ENCODE peak calls at places on chromosomes 6 and 20, in nine cellular contexts. One of them, this sample, is unnamed. For H3K4me1, the result is how much of the 10 kb centered on the place peaks cover.

GRCh38 chr20:768426-768978 is at the start of gene SLC52A3:
- DNase-seq in H1: peak
- DNase-seq in H9: peak
- DNase-seq in tibial artery: no peak
- DNase-seq in CD4-positive, CD25-positive, alpha-beta regulatory T cell: no peak
- DNase-seq in SK-N-SH: no peak
- DNase-seq in HepG2: peak
- DNase-seq in OCI-LY7: no peak
- DNase-seq in ascending aorta: no peak
- DNase-seq in this sample: no peak

GRCh38 chr6:140043762-140044378 is 669.4 kb upstream of the CITED2 start:
- DNase-seq in H1: no peak
- DNase-seq in H9: no peak
- DNase-seq in tibial artery: no peak
- DNase-seq in CD4-positive, CD25-positive, alpha-beta regulatory T cell: no peak
- DNase-seq in SK-N-SH: no peak
- DNase-seq in HepG2: no peak
- DNase-seq in OCI-LY7: no peak
- DNase-seq in ascending aorta: no peak
- DNase-seq in this sample: no peak

GRCh38 chr6:33416386-33417126 is 1.4 kb downstream of the CUTA start:
- DNase-seq in H1: no peak
- DNase-seq in H9: no peak
- DNase-seq in tibial artery: no peak
- DNase-seq in CD4-positive, CD25-positive, alpha-beta regulatory T cell: no peak
- DNase-seq in SK-N-SH: no peak
- DNase-seq in HepG2: no peak
- DNase-seq in OCI-LY7: no peak
- DNase-seq in ascending aorta: no peak
- DNase-seq in this sample: no peak

GRCh38 chr6:110615723-110616122 is 139.3 kb upstream of the SLC22A16 start:
- DNase-seq in H1: no peak
- DNase-seq in H9: no peak
- DNase-seq in tibial artery: no peak
- DNase-seq in CD4-positive, CD25-positive, alpha-beta regulatory T cell: no peak
- DNase-seq in SK-N-SH: no peak
- DNase-seq in HepG2: no peak
- DNase-seq in OCI-LY7: no peak
- DNase-seq in ascending aorta: no peak
- DNase-seq in this sample: no peak

GRCh38 chr6:46684771-46685170 is 2.9 kb upstream of the TDRD6 start:
- DNase-seq in H1: no peak
- DNase-seq in H9: no peak
- DNase-seq in tibial artery: no peak
- DNase-seq in CD4-positive, CD25-positive, alpha-beta regulatory T cell: no peak
- DNase-seq in SK-N-SH: no peak
- DNase-seq in HepG2: no peak
- DNase-seq in OCI-LY7: no peak
- DNase-seq in ascending aorta: no peak
- DNase-seq in this sample: no peak

GRCh38 chr6:98526465-98526864 is 307.9 kb upstream of the POU3F2 start:
- DNase-seq in H1: no peak
- DNase-seq in H9: no peak
- DNase-seq in tibial artery: no peak
- DNase-seq in CD4-positive, CD25-positive, alpha-beta regulatory T cell: no peak
- DNase-seq in SK-N-SH: no peak
- DNase-seq in HepG2: no peak
- DNase-seq in OCI-LY7: no peak
- DNase-seq in ascending aorta: no peak
- DNase-seq in this sample: no peak

GRCh38 chr20:8121666-8122065 is 10.4 kb upstream of the PLCB1 start:
- DNase-seq in H1: no peak
- DNase-seq in H9: no peak
- DNase-seq in tibial artery: no peak
- DNase-seq in CD4-positive, CD25-positive, alpha-beta regulatory T cell: no peak
- DNase-seq in SK-N-SH: no peak
- DNase-seq in HepG2: no peak
- DNase-seq in OCI-LY7: no peak
- DNase-seq in ascending aorta: no peak
- DNase-seq in this sample: no peak

GRCh38 chr20:51554538-51555165 is 12.1 kb upstream of the NFATC2 start:
- DNase-seq in H1: no peak
- DNase-seq in H9: no peak
- DNase-seq in tibial artery: no peak
- DNase-seq in CD4-positive, CD25-positive, alpha-beta regulatory T cell: no peak
- DNase-seq in SK-N-SH: no peak
- DNase-seq in HepG2: no peak
- DNase-seq in OCI-LY7: no peak
- DNase-seq in ascending aorta: no peak
- DNase-seq in this sample: no peak

GRCh38 chr20:438581-439469 is 23.5 kb downstream of the TBC1D20 start:
- DNase-seq in H1: no peak
- DNase-seq in H9: no peak
- DNase-seq in tibial artery: no peak
- DNase-seq in CD4-positive, CD25-positive, alpha-beta regulatory T cell: peak
- DNase-seq in SK-N-SH: no peak
- DNase-seq in HepG2: no peak
- DNase-seq in OCI-LY7: peak
- DNase-seq in ascending aorta: no peak
- DNase-seq in this sample: peak

GRCh38 chr6:118719351-118720124 is 68.1 kb upstream of the CEP85L start:
- DNase-seq in H1: no peak
- DNase-seq in H9: no peak
- DNase-seq in tibial artery: no peak
- DNase-seq in CD4-positive, CD25-positive, alpha-beta regulatory T cell: no peak
- DNase-seq in SK-N-SH: no peak
- DNase-seq in HepG2: no peak
- DNase-seq in OCI-LY7: peak
- DNase-seq in ascending aorta: no peak
- DNase-seq in this sample: no peak

GRCh38 chr6:107534762-107535161 is 44.8 kb downstream of the SOBP start:
- DNase-seq in H1: no peak
- DNase-seq in H9: no peak
- DNase-seq in tibial artery: no peak
- DNase-seq in CD4-positive, CD25-positive, alpha-beta regulatory T cell: no peak
- DNase-seq in SK-N-SH: no peak
- DNase-seq in HepG2: no peak
- DNase-seq in OCI-LY7: no peak
- DNase-seq in ascending aorta: no peak
- DNase-seq in this sample: no peak

GRCh38 chr6:128655978-128656498 is 135.6 kb upstream of the PTPRK start:
- DNase-seq in H1: no peak
- DNase-seq in H9: no peak
- DNase-seq in tibial artery: no peak
- DNase-seq in CD4-positive, CD25-positive, alpha-beta regulatory T cell: no peak
- DNase-seq in SK-N-SH: no peak
- DNase-seq in HepG2: no peak
- DNase-seq in OCI-LY7: no peak
- DNase-seq in ascending aorta: no peak
- DNase-seq in this sample: no peak

GRCh38 chr6:76420094-76420493 is 347.6 kb upstream of the IMPG1 start:
- DNase-seq in H1: no peak
- DNase-seq in H9: no peak
- DNase-seq in tibial artery: no peak
- DNase-seq in CD4-positive, CD25-positive, alpha-beta regulatory T cell: no peak
- DNase-seq in SK-N-SH: no peak
- DNase-seq in HepG2: no peak
- DNase-seq in OCI-LY7: no peak
- DNase-seq in ascending aorta: no peak
- DNase-seq in this sample: no peak

GRCh38 chr6:129929433-129929832 is 68.3 kb upstream of the TMEM244 start:
- DNase-seq in H1: no peak
- DNase-seq in H9: no peak
- DNase-seq in tibial artery: no peak
- DNase-seq in CD4-positive, CD25-positive, alpha-beta regulatory T cell: no peak
- DNase-seq in SK-N-SH: no peak
- DNase-seq in HepG2: no peak
- DNase-seq in OCI-LY7: no peak
- DNase-seq in ascending aorta: no peak
- DNase-seq in this sample: no peak

GRCh38 chr20:61457725-61458124 is 205.7 kb downstream of the CDH4 start:
- DNase-seq in H1: no peak
- DNase-seq in H9: no peak
- DNase-seq in tibial artery: no peak
- DNase-seq in CD4-positive, CD25-positive, alpha-beta regulatory T cell: no peak
- DNase-seq in SK-N-SH: no peak
- DNase-seq in HepG2: no peak
- DNase-seq in OCI-LY7: no peak
- DNase-seq in ascending aorta: no peak
- DNase-seq in this sample: no peak

GRCh38 chr6:128005009-128005408 is 104.2 kb upstream of the THEMIS start:
- DNase-seq in H1: no peak
- DNase-seq in H9: no peak
- DNase-seq in tibial artery: no peak
- DNase-seq in CD4-positive, CD25-positive, alpha-beta regulatory T cell: no peak
- DNase-seq in SK-N-SH: no peak
- DNase-seq in HepG2: no peak
- DNase-seq in OCI-LY7: no peak
- DNase-seq in ascending aorta: no peak
- DNase-seq in this sample: no peak

GRCh38 chr6:34523441-34524206 is 32.5 kb downstream of the SPDEF start:
- DNase-seq in H1: no peak
- DNase-seq in H9: no peak
- DNase-seq in tibial artery: no peak
- DNase-seq in CD4-positive, CD25-positive, alpha-beta regulatory T cell: no peak
- DNase-seq in SK-N-SH: no peak
- DNase-seq in HepG2: no peak
- DNase-seq in OCI-LY7: no peak
- DNase-seq in ascending aorta: no peak
- DNase-seq in this sample: no peak

DNA sequence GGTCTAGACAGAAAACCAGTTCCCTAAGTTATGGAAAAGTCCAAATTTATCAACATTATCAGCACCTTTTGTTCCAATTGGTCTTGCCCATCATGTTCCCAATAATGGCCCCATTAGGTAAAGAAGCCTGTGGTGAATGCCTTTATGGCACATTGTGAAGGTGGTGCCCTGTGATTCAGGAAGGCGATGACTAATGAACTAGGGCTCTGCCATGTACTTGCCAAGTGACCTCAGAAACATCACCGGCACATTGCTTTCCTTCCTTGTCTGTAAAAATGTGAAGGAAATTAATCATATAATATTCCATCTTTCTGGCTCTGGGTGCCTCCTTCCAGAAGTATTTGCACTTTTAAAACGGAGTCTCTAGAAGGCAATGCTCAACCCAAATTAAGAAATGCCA is 132.3 kb downstream of the UNC5CL start:
- DNase-seq in H1: no peak
- DNase-seq in H9: no peak
- DNase-seq in tibial artery: no peak
- DNase-seq in CD4-positive, CD25-positive, alpha-beta regulatory T cell: no peak
- DNase-seq in SK-N-SH: no peak
- DNase-seq in HepG2: no peak
- DNase-seq in OCI-LY7: no peak
- DNase-seq in ascending aorta: no peak
- DNase-seq in this sample: no peak
- H3K27ac ChIP-seq in H1: no peak
- H3K27ac ChIP-seq in H9: no peak
- H3K27ac ChIP-seq in tibial artery: no peak
- H3K27ac ChIP-seq in CD4-positive, CD25-positive, alpha-beta regulatory T cell: no peak
- H3K27ac ChIP-seq in SK-N-SH: no peak
- H3K27ac ChIP-seq in HepG2: no peak
- H3K27ac ChIP-seq in OCI-LY7: no peak
- H3K27ac ChIP-seq in ascending aorta: no peak
- H3K27ac ChIP-seq in this sample: peak

GRCh38 chr6:25050356-25050755 is 114.6 kb upstream of the RIPOR2 start:
- DNase-seq in H1: no peak
- DNase-seq in H9: no peak
- DNase-seq in tibial artery: no peak
- DNase-seq in CD4-positive, CD25-positive, alpha-beta regulatory T cell: peak
- DNase-seq in SK-N-SH: no peak
- DNase-seq in HepG2: no peak
- DNase-seq in OCI-LY7: peak
- DNase-seq in ascending aorta: no peak
- DNase-seq in this sample: no peak
- H3K4me1 ChIP-seq in H1: under half
- H3K4me1 ChIP-seq in H9: under half
- H3K4me1 ChIP-seq in tibial artery: under half
- H3K4me1 ChIP-seq in CD4-positive, CD25-positive, alpha-beta regulatory T cell: half or more
- H3K4me1 ChIP-seq in SK-N-SH: under half
- H3K4me1 ChIP-seq in HepG2: under half
- H3K4me1 ChIP-seq in OCI-LY7: under half
- H3K4me1 ChIP-seq in ascending aorta: under half
- H3K4me1 ChIP-seq in this sample: under half

GRCh38 chr6:80696268-80696667 is 589.8 kb downstream of the BCKDHB start:
- DNase-seq in H1: no peak
- DNase-seq in H9: no peak
- DNase-seq in tibial artery: no peak
- DNase-seq in CD4-positive, CD25-positive, alpha-beta regulatory T cell: no peak
- DNase-seq in SK-N-SH: no peak
- DNase-seq in HepG2: no peak
- DNase-seq in OCI-LY7: no peak
- DNase-seq in ascending aorta: no peak
- DNase-seq in this sample: no peak
- H3K27ac ChIP-seq in H1: no peak
- H3K27ac ChIP-seq in H9: no peak
- H3K27ac ChIP-seq in tibial artery: no peak
- H3K27ac ChIP-seq in CD4-positive, CD25-positive, alpha-beta regulatory T cell: no peak
- H3K27ac ChIP-seq in SK-N-SH: no peak
- H3K27ac ChIP-seq in HepG2: no peak
- H3K27ac ChIP-seq in OCI-LY7: no peak
- H3K27ac ChIP-seq in ascending aorta: no peak
- H3K27ac ChIP-seq in this sample: no peak

GRCh38 chr6:143397229-143398222 is 53.0 kb downstream of the ADAT2 start:
- DNase-seq in H1: no peak
- DNase-seq in H9: peak
- DNase-seq in tibial artery: peak
- DNase-seq in CD4-positive, CD25-positive, alpha-beta regulatory T cell: no peak
- DNase-seq in SK-N-SH: no peak
- DNase-seq in HepG2: peak
- DNase-seq in OCI-LY7: no peak
- DNase-seq in ascending aorta: peak
- DNase-seq in this sample: no peak
- H3K4me1 ChIP-seq in H1: under half
- H3K4me1 ChIP-seq in H9: under half
- H3K4me1 ChIP-seq in tibial artery: under half
- H3K4me1 ChIP-seq in CD4-positive, CD25-positive, alpha-beta regulatory T cell: under half
- H3K4me1 ChIP-seq in SK-N-SH: under half
- H3K4me1 ChIP-seq in HepG2: half or more
- H3K4me1 ChIP-seq in OCI-LY7: under half
- H3K4me1 ChIP-seq in ascending aorta: under half
- H3K4me1 ChIP-seq in this sample: under half

GRCh38 chr6:158047563-158048323 is 66.1 kb downstream of the SYNJ2 start:
- DNase-seq in H1: no peak
- DNase-seq in H9: no peak
- DNase-seq in tibial artery: peak
- DNase-seq in CD4-positive, CD25-positive, alpha-beta regulatory T cell: no peak
- DNase-seq in SK-N-SH: no peak
- DNase-seq in HepG2: peak
- DNase-seq in OCI-LY7: no peak
- DNase-seq in ascending aorta: no peak
- DNase-seq in this sample: no peak
- H3K27ac ChIP-seq in H1: no peak
- H3K27ac ChIP-seq in H9: no peak
- H3K27ac ChIP-seq in tibial artery: peak
- H3K27ac ChIP-seq in CD4-positive, CD25-positive, alpha-beta regulatory T cell: no peak
- H3K27ac ChIP-seq in SK-N-SH: no peak
- H3K27ac ChIP-seq in HepG2: peak
- H3K27ac ChIP-seq in OCI-LY7: no peak
- H3K27ac ChIP-seq in ascending aorta: no peak
- H3K27ac ChIP-seq in this sample: no peak

This sample was measured in suprapubic skin.